ENCODE peak calls at places on chromosomes 13 and 19, in eight cellular contexts. K is HCT116, D is suprapubic skin, X is endothelial cell of umbilical vein, P is transverse colon, L is sigmoid colon, S is breast epithelium, R is K562. U is an unnamed sample.

GRCh38 chr19:984165-984967 is at the start of gene WDR18:
- DNase-seq in D (peak), X (peak), R (peak), S (peak), P (peak), K (peak), L (peak), U (peak)

GRCh38 chr19:35211545-35212230 is 16.9 kb downstream of the FAM187B start:
- DNase-seq in R (no peak), S (peak), L (peak), K (no peak), X (peak), D (peak), P (peak), U (no peak)

GRCh38 chr13:50082426-50083283 is 67.4 kb downstream of the KCNRG start:
- DNase-seq in D (no peak), P (peak), K (peak), R (peak), S (peak), L (peak), X (peak), U (no peak)

GRCh38 chr19:40365613-40366401 is 17.3 kb downstream of the PLD3 start:
- DNase-seq in K (no peak), X (peak), P (peak), L (peak), S (peak), R (peak), D (no peak), U (no peak)

GRCh38 chr19:46979770-46980105 is 39.9 kb upstream of the NPAS1 start:
- DNase-seq in X (no peak), R (no peak), L (no peak), P (no peak), S (no peak), K (no peak), D (no peak), U (no peak)

GRCh38 chr13:20940083-20940482 is 37.5 kb upstream of the XPO4 start:
- DNase-seq in S (no peak), K (no peak), L (no peak), P (no peak), R (no peak), D (no peak), X (no peak), U (peak)

GRCh38 chr13:100454876-100455275 is 133.7 kb downstream of the GGACT start:
- DNase-seq in D (no peak), P (no peak), X (peak), K (peak), R (no peak), S (no peak), L (no peak), U (no peak)

GRCh38 chr13:45950343-45950995 is 98.9 kb upstream of the SIAH3 start:
- DNase-seq in K (no peak), R (no peak), S (no peak), L (no peak), X (no peak), P (no peak), D (no peak), U (no peak)

GRCh38 chr13:37295046-37295445 is 189.6 kb upstream of the CSNK1A1L start:
- DNase-seq in R (no peak), S (no peak), X (no peak), K (no peak), L (no peak), P (no peak), D (no peak), U (no peak)

GRCh38 chr19:45769821-45770191 is 754 bp upstream of the SIX5 start:
- DNase-seq in R (peak), X (no peak), S (no peak), K (no peak), L (peak), D (peak), P (peak), U (peak)

GRCh38 chr19:18435848-18436631 is 1.9 kb downstream of the ISYNA1 start:
- DNase-seq in X (no peak), R (no peak), K (no peak), S (no peak), D (no peak), P (no peak), L (no peak), U (no peak)

GRCh38 chr19:48480151-48480475 is 10.9 kb downstream of the CYTH2 start:
- DNase-seq in X (peak), K (no peak), L (peak), D (no peak), S (no peak), P (peak), R (no peak), U (no peak)

GRCh38 chr13:34412295-34412694 is 529.8 kb upstream of the NBEA start:
- DNase-seq in L (no peak), S (no peak), K (no peak), R (no peak), X (no peak), D (no peak), P (no peak), U (no peak)

GRCh38 chr13:40681341-40682051 is 15.1 kb upstream of the FOXO1 start:
- DNase-seq in D (no peak), K (no peak), P (no peak), R (peak), L (no peak), S (no peak), X (peak), U (no peak)

DNA sequence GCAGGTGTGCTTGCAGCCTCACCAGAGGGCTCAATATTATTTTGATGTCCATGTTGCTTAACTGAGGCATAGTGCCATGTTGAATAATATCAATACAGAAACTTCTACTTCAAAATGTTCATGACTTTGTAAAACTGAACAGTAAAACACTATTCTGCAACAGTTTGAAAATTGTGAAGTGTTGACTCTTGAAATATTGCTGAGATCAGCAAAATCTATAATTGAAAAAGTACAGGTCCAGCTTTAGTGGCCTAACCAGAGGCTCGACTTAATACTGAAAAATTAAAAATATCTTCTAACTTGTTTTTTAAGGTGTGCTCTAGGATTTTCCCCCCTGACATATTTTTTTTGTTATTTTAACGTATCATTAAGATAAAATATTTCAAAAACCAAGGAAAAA is 1460.7 kb downstream of the EFNB2 start:
- DNase-seq in L (no peak), X (no peak), S (no peak), P (no peak), K (no peak), R (no peak), D (no peak), U (no peak)
- TF ChIP-seq POLR2AphosphoS5 in L (no peak), X (no peak), S (no peak), P (no peak), K (no peak), R (no peak), D (no peak), U (no peak)

GRCh38 chr19:55117063-55117635 is 288 bp downstream of the PPP1R12C start:
- DNase-seq in X (no peak), L (no peak), R (peak), S (peak), P (peak), D (no peak), K (no peak), U (no peak)

GRCh38 chr19:55114566-55115145 is 2.8 kb downstream of the PPP1R12C start:
- DNase-seq in S (no peak), K (no peak), R (no peak), L (no peak), P (no peak), D (no peak), X (no peak), U (no peak)

GRCh38 chr19:55116232-55117062 is 990 bp downstream of the PPP1R12C start:
- DNase-seq in L (peak), D (no peak), S (peak), P (peak), R (peak), X (peak), K (no peak), U (no peak)

GRCh38 chr19:55113570-55114039 is 3.8 kb downstream of the PPP1R12C start:
- DNase-seq in L (peak), R (peak), X (peak), P (peak), S (peak), D (peak), K (no peak), U (no peak)

DNA sequence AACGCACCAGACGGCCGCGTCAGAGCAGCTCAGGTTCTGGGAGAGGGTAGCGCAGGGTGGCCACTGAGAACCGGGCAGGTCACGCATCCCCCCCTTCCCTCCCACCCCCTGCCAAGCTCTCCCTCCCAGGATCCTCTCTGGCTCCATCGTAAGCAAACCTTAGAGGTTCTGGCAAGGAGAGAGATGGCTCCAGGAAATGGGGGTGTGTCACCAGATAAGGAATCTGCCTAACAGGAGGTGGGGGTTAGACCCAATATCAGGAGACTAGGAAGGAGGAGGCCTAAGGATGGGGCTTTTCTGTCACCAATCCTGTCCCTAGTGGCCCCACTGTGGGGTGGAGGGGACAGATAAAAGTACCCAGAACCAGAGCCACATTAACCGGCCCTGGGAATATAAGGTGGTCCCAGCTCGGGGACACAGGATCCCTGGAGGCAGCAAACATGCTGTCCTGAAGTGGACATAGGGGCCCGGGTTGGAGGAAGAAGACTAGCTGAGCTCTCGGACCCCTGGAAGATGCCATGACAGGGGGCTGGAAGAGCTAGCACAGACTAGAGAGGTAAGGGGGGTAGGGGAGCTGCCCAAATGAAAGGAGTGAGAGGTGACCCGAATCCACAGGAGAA is 1.9 kb downstream of the PPP1R12C start:
- DNase-seq in D (no peak), S (no peak), R (peak), X (peak), L (no peak), P (no peak), K (no peak), U (no peak)
- H3K27ac ChIP-seq in D (peak), S (peak), R (peak), X (peak), L (peak), P (peak), K (peak), U (no peak)

DNA sequence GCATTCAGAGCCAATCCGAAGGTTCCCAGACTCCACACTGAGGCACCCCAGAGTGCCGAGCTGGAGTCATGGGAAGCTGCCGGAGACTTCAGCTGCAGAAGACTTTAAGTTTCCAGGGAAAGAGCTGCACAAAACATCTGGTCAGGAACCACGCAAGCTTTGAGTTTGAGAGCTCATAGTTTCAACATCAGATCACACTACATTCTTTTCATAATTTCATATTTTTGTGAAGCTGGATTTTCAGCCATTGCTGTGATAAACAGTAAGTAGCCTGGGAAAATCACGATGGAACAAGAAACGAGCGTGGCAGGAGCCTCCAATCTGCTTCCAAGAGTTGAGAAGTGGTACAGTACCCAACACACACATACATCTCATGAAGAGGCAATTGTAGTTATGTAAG is 25.5 kb upstream of the ATP12A start:
- DNase-seq in L (no peak), R (no peak), K (no peak), D (no peak), S (no peak), P (no peak), X (no peak), U (no peak)
- TF ChIP-seq POLR2AphosphoS5 in L (no peak), R (no peak), K (no peak), D (no peak), S (no peak), P (no peak), X (no peak), U (no peak)

DNA sequence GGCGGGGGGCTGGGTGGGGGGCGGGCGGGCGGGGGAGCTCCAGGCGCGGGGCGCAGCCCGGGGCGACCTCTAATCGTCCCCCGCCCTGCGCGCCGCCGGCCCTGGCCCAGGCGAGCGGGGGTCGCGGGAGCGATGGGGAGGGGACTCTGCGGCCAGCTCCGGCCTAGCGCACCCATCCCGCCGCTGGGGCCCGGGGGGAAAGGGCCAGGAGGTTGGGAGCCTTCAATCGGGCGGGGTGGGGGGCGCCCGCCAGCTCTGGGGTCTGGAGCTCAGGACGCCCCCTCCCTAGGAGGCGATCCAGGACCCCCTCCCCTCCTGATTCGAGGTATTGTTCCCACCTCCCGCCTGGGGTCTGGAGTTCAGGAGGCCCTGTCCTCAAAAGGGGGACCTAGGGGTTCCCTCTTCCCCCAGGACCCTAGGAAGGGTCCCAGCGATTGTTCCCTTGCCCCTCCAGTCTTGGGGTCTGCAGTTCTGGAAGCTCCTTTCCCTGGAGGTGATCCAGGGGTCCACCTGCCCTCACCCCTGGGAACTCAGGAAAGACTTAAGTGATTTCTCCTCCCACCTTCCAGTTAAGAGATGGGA is 469 bp downstream of the ZNF358 start:
- DNase-seq in K (no peak), X (no peak), R (no peak), D (no peak), P (no peak), L (peak), S (no peak), U (no peak)
- H3K27ac ChIP-seq in K (no peak), X (peak), R (no peak), D (peak), P (peak), L (peak), S (peak), U (peak)

GRCh38 chr19:50549059-50549926 is 18.9 kb downstream of the LRRC4B start:
- DNase-seq in R (no peak), L (no peak), P (no peak), K (no peak), D (no peak), X (no peak), S (no peak), U (no peak)
- TF ChIP-seq POLR2AphosphoS5 in R (no peak), L (no peak), P (no peak), K (no peak), D (no peak), X (no peak), S (no peak), U (no peak)

GRCh38 chr13:75795274-75795673 is 159.1 kb downstream of the LMO7 start:
- DNase-seq in D (no peak), K (no peak), L (no peak), S (no peak), P (no peak), X (no peak), R (no peak), U (no peak)

GRCh38 chr13:75790198-75790970 is 154.3 kb downstream of the LMO7 start:
- DNase-seq in S (no peak), P (no peak), L (no peak), R (no peak), D (no peak), K (no peak), X (no peak), U (no peak)

GRCh38 chr13:75789451-75790197 is 153.5 kb downstream of the LMO7 start:
- DNase-seq in R (no peak), X (peak), L (no peak), P (no peak), S (no peak), D (no peak), K (no peak), U (no peak)

GRCh38 chr13:75794663-75795062 is 158.5 kb downstream of the LMO7 start:
- DNase-seq in D (no peak), P (no peak), S (no peak), K (no peak), L (no peak), R (no peak), X (no peak), U (no peak)

GRCh38 chr13:75792526-75793187 is 156.5 kb downstream of the LMO7 start:
- DNase-seq in R (no peak), D (no peak), S (no peak), L (no peak), K (no peak), P (peak), X (no peak), U (no peak)
- H3K27ac ChIP-seq in R (no peak), D (no peak), S (no peak), L (no peak), K (no peak), P (peak), X (no peak), U (no peak)

GRCh38 chr19:27770095-27770494 is 1442.9 kb downstream of the UQCRFS1 start:
- DNase-seq in D (no peak), R (no peak), P (no peak), L (no peak), X (no peak), K (no peak), S (no peak), U (no peak)
- TF ChIP-seq POLR2AphosphoS5 in D (no peak), R (no peak), P (no peak), L (no peak), X (no peak), K (no peak), S (no peak), U (no peak)

GRCh38 chr19:3669134-3669436 is 31.2 kb downstream of the PIP5K1C start:
- DNase-seq in L (no peak), D (no peak), S (no peak), X (no peak), P (no peak), R (no peak), K (no peak), U (no peak)
- H3K27ac ChIP-seq in L (peak), D (peak), S (peak), X (no peak), P (peak), R (peak), K (no peak), U (no peak)

U was measured in SK-N-MC.